ENCODE peak calls at places on chromosomes 1 and 21, in five cellular contexts. K is HCT116, Z is neural progenitor cell, C is stomach, H is HFF-Myc. G is an unnamed sample.

GRCh38 chr1:40014812-40015594 is 25.5 kb upstream of the CAP1 start:
- DNase-seq in K (no peak), Z (no peak), H (peak; percentile 47), C (no peak), G (no peak)

GRCh38 chr21:41783476-41784150 is 16.8 kb upstream of the RIPK4 start:
- DNase-seq in C (peak; percentile 85), H (peak; percentile 68), Z (no peak), K (peak; percentile 79), G (no peak)

GRCh38 chr1:153534933-153535663 is 693 bp downstream of the S100A6 start:
- DNase-seq in C (peak; percentile 57), K (no peak), Z (no peak), H (no peak), G (no peak)

GRCh38 chr1:230169454-230170152 is 102.6 kb downstream of the GALNT2 start:
- DNase-seq in C (no peak), Z (no peak), H (no peak), K (no peak), G (no peak)

GRCh38 chr1:234929369-234929768 is 199.3 kb downstream of the TOMM20 start:
- DNase-seq in H (no peak), Z (no peak), K (no peak), C (no peak), G (no peak)

GRCh38 chr1:6868371-6869001 is 83.2 kb downstream of the CAMTA1 start:
- DNase-seq in K (no peak), C (no peak), H (no peak), Z (no peak), G (no peak)

GRCh38 chr1:65890201-65890600 is 97.5 kb downstream of the PDE4B start:
- DNase-seq in Z (no peak), H (no peak), C (no peak), K (no peak), G (no peak)

GRCh38 chr1:172902861-172903381 is 147.8 kb downstream of the TNFSF18 start:
- DNase-seq in C (no peak), K (no peak), Z (no peak), H (no peak), G (peak; percentile 79)

GRCh38 chr1:93623875-93624274 is 57.8 kb downstream of the BCAR3 start:
- DNase-seq in H (no peak), C (no peak), Z (no peak), K (no peak), G (no peak)

GRCh38 chr1:16724718-16725438 is 15.4 kb upstream of the RNU1-4 start:
- DNase-seq in K (no peak), H (no peak), Z (peak; percentile 16), C (peak; percentile 40), G (no peak)

GRCh38 chr1:186703209-186703766 is 23.1 kb upstream of the PTGS2 start:
- DNase-seq in K (no peak), C (no peak), H (no peak), Z (no peak), G (no peak)

GRCh38 chr1:245648749-245649517 is 494.1 kb downstream of the KIF26B start:
- DNase-seq in K (no peak), H (no peak), C (no peak), Z (peak; percentile 52), G (no peak)

GRCh38 chr1:51829058-51829457 is 49.5 kb downstream of the NRDC start:
- DNase-seq in Z (no peak), K (no peak), H (peak; percentile 6), C (no peak), G (no peak)

GRCh38 chr21:30943920-30944319 is 62.5 kb upstream of the KRTAP11-1 start:
- DNase-seq in Z (no peak), H (no peak), C (no peak), K (no peak), G (no peak)

GRCh38 chr1:40003156-40004093 is 37.1 kb upstream of the CAP1 start:
- DNase-seq in H (no peak), Z (no peak), K (no peak), C (no peak), G (no peak)

GRCh38 chr1:170711682-170712081 is 47.8 kb downstream of the PRRX1 start:
- DNase-seq in K (no peak), Z (no peak), C (no peak), H (no peak), G (peak; percentile 44)

GRCh38 chr1:1092149-1092855 is 18.2 kb upstream of the RNF223 start:
- DNase-seq in H (no peak), K (no peak), Z (no peak), C (no peak), G (no peak)

GRCh38 chr1:84379128-84379527 is 19.2 kb upstream of the DNASE2B start:
- DNase-seq in C (no peak), Z (no peak), K (no peak), H (peak; percentile 44), G (peak; percentile 15)

GRCh38 chr1:71054281-71054731 is 6.7 kb upstream of the PTGER3 start:
- DNase-seq in C (no peak), K (no peak), H (no peak), Z (no peak), G (no peak)

GRCh38 chr1:53663525-53664300 is 75.3 kb downstream of the GLIS1 start:
- DNase-seq in Z (no peak), K (no peak), H (no peak), C (no peak), G (no peak)

GRCh38 chr1:247517795-247518612 is 18.2 kb downstream of the OR2C3 start:
- DNase-seq in K (no peak), C (no peak), Z (no peak), H (no peak), G (no peak)

GRCh38 chr1:204746838-204747442 is 61.4 kb upstream of the LRRN2 start:
- DNase-seq in Z (peak; percentile 70), K (peak; percentile 53), C (peak; percentile 48), H (peak; percentile 19), G (no peak)

GRCh38 chr1:162003825-162004205 is 19.9 kb downstream of the OLFML2B start:
- DNase-seq in Z (no peak), K (no peak), H (peak; percentile 72), C (no peak), G (peak; percentile 60)

GRCh38 chr1:187839873-187840272 is 1011.1 kb downstream of the PLA2G4A start:
- DNase-seq in K (no peak), C (no peak), H (no peak), Z (no peak), G (no peak)

GRCh38 chr1:101781437-101781836 is 215.3 kb downstream of the OLFM3 start:
- DNase-seq in Z (peak; percentile 7), C (no peak), H (no peak), K (no peak), G (no peak)

GRCh38 chr1:22296701-22297591 is 154.0 kb upstream of the WNT4 start:
- DNase-seq in Z (no peak), C (peak; percentile 22), H (peak; percentile 26), K (no peak), G (no peak)

GRCh38 chr1:155919801-155920200 is 8.7 kb upstream of the RIT1 start:
- DNase-seq in Z (no peak), H (no peak), C (no peak), K (no peak), G (no peak)

GRCh38 chr1:220011620-220012019 is 34.7 kb downstream of the EPRS1 start:
- DNase-seq in C (no peak), Z (no peak), K (no peak), H (no peak), G (no peak)

GRCh38 chr1:220013497-220013896 is 32.8 kb downstream of the EPRS1 start:
- DNase-seq in H (no peak), C (no peak), Z (no peak), K (no peak), G (no peak)

GRCh38 chr1:220007438-220007837 is 38.9 kb downstream of the EPRS1 start:
- DNase-seq in K (no peak), H (no peak), C (no peak), Z (no peak), G (no peak)

DNA sequence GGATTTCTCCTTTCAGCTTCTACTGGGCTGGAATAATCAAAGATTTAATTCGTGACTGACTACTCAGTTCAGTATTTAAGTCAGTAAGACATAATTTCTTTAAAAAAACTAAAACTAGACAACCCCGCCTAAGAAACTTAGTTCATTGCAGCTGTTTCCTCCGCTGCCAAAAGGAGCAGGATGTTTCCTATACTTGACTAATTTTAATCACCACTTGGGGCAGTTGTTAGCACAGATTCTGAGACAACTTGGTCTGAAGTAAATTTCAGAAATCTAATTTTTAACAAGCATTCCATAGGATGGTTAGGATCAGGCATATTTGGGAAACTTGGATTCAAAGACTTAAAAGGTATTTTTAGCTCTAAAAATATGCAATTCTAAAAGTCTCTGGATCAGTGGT is 34.0 kb downstream of the EPRS1 start:
- DNase-seq in H (no peak), C (no peak), K (no peak), Z (no peak), G (no peak)
- TF ChIP-seq CTCF in H (no peak), C (no peak), K (peak; percentile 9), Z (peak; percentile 11), G (peak; percentile 15)

GRCh38 chr1:207672525-207673130 is 27.7 kb downstream of the CR1L start:
- DNase-seq in C (peak; percentile 35), Z (peak; percentile 70), H (peak; percentile 51), K (peak; percentile 45), G (no peak)
- TF ChIP-seq CTCF in C (no peak), Z (peak; percentile 81), H (peak; percentile 60), K (peak; percentile 66), G (peak; percentile 48)

GRCh38 chr1:206935491-206936067 is 10.7 kb downstream of the PIGR start:
- DNase-seq in H (no peak), K (no peak), Z (peak; percentile 69), C (peak; percentile 70), G (no peak)
- TF ChIP-seq CTCF in H (peak; percentile 73), K (peak; percentile 87), Z (peak; percentile 59), C (peak; percentile 61), G (peak; percentile 36)

GRCh38 chr1:180260541-180260940 is 30.5 kb downstream of the LHX4 start:
- DNase-seq in H (no peak), K (no peak), Z (no peak), C (no peak), G (no peak)

GRCh38 chr1:180261030-180261429 is 31.0 kb downstream of the LHX4 start:
- DNase-seq in H (no peak), C (no peak), K (no peak), Z (no peak), G (no peak)

GRCh38 chr1:180258290-180258689 is 28.2 kb downstream of the LHX4 start:
- DNase-seq in K (no peak), Z (no peak), H (no peak), C (no peak), G (no peak)

GRCh38 chr1:180258935-180259334 is 28.9 kb downstream of the LHX4 start:
- DNase-seq in Z (no peak), K (no peak), C (no peak), H (no peak), G (no peak)

DNA sequence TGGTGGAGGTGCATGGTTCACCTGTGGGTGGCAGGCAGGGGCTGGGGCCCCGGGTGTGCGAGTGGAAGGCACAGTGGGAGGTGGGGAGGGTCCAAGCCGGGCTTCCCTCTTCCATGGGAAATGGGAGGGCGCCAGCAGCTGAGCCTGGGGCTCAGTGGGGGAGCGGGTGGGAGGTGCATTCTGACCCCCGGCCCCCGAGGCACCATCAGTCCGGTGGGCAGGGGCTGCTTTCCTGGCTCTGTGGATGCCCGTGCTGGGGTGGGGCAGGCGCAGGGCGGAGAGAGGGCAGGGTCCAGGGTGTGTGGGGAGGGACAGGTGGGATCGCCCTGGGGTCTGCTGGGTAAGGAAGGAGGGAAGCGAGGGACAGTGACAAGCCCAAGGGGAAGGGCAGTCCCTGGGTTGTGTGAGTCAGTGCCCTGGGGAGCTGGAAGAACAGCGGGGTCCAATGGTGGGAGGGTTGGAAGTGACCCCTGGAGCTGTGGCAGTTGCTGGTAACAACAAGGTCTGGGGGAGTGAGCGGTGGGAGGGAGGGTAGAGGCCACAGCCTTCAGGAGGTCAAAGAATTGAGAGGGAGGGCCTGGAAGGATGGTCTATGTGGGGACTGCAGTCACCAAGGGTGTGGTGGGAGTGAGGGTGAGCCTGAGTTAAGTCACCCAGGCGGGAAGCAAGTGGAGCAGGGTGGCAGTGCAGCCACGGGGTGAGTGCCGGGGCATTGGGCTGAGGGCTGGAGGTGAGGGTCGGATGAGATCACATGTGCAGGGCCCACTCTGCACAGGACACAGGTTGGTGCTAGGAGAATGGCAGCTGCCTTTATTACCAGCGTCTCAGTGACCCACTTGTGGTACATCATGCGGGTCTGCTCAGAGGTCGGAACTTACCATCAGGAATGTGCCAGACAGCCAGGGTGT is 29.6 kb downstream of the LHX4 start:
- DNase-seq in K (no peak), C (no peak), H (no peak), Z (no peak), G (no peak)
- TF ChIP-seq CTCF in K (no peak), C (no peak), H (no peak), Z (no peak), G (no peak)

G was measured in AG09319.